ENCODE peak calls at places on chromosomes 13 and 19, in seven cellular contexts. N is pulmonary artery endothelial cell; Y is stimulated activated naive CD4-positive, alpha-beta T cell; P is MCF 10A; E is stimulated activated CD4-positive, alpha-beta T cell treated with anti-CD3 and anti-CD28 coated beads, Interleukin-1b, Interleukin-23, amount 100 ng/mL, for 48 hours; S is CD4-positive, alpha-beta T cell; M is occipital lobe. A is an unnamed sample.

GRCh38 chr13:105821337-105821736 is 714.1 kb downstream of the EFNB2 start:
- DNase-seq in E (no peak), P (no peak), N (no peak), Y (no peak), S (no peak), M (no peak), A (no peak)

GRCh38 chr13:112067121-112067741 is at the start of gene SOX1:
- DNase-seq in M (no peak), N (no peak), S (no peak), Y (no peak), P (no peak), E (no peak), A (no peak)

GRCh38 chr19:342801-343421 is 1.7 kb downstream of the MIER2 start:
- DNase-seq in E (no peak), S (no peak), M (no peak), P (peak), Y (no peak), N (peak), A (peak)

GRCh38 chr13:114320065-114320464 is 5.8 kb downstream of the CHAMP1 start:
- DNase-seq in E (no peak), N (no peak), S (no peak), P (no peak), Y (no peak), M (no peak), A (no peak)

GRCh38 chr13:83272076-83272475 is 610.2 kb downstream of the SLITRK1 start:
- DNase-seq in P (no peak), M (no peak), Y (no peak), N (no peak), S (no peak), E (no peak), A (no peak)

GRCh38 chr13:73248154-73248553 is 189.3 kb downstream of the KLF5 start:
- DNase-seq in S (no peak), M (no peak), Y (no peak), P (no peak), E (no peak), N (no peak), A (no peak)

GRCh38 chr13:33140161-33140560 is 123.9 kb downstream of the KL start:
- DNase-seq in E (no peak), N (no peak), Y (no peak), M (no peak), P (no peak), S (no peak), A (no peak)

GRCh38 chr13:48624858-48625257 is 28.9 kb upstream of the CYSLTR2 start:
- DNase-seq in M (no peak), E (no peak), N (no peak), Y (no peak), P (peak), S (no peak), A (peak)

GRCh38 chr19:12720851-12721655 is 2.7 kb downstream of the TNPO2 start:
- DNase-seq in M (no peak), S (no peak), P (peak), N (no peak), E (no peak), Y (no peak), A (peak)

GRCh38 chr19:6708346-6708745 is 12.1 kb downstream of the C3 start:
- DNase-seq in S (no peak), N (no peak), Y (no peak), E (no peak), M (no peak), P (no peak), A (no peak)

GRCh38 chr19:45779231-45780145 is 2.8 kb downstream of the DMPK start:
- DNase-seq in M (no peak), Y (peak), S (peak), N (no peak), P (peak), E (peak), A (peak)

GRCh38 chr13:43528992-43529391 is 257.8 kb downstream of the ENOX1 start:
- DNase-seq in S (no peak), N (no peak), P (peak), E (no peak), Y (no peak), M (no peak), A (no peak)

GRCh38 chr13:27349458-27349857 is 75.0 kb upstream of the GTF3A start:
- DNase-seq in E (no peak), P (no peak), N (no peak), M (no peak), S (no peak), Y (no peak), A (peak)

GRCh38 chr13:98275711-98276171 is 98.7 kb upstream of the RNF113B start:
- DNase-seq in N (no peak), E (no peak), P (no peak), S (no peak), Y (no peak), M (no peak), A (peak)

GRCh38 chr13:39251340-39251739 is 213.1 kb downstream of the NHLRC3 start:
- DNase-seq in S (no peak), E (no peak), Y (no peak), M (no peak), N (no peak), P (no peak), A (no peak)

A was measured in foreskin fibroblast.